ENCODE peak calls at places on chromosomes 6 and 20, in ten cellular contexts. R, T, W, N, C, Q, E, D, U and F are unnamed samples. For H3K4me1, the result is how much of the 10 kb centered on the place peaks cover.

GRCh38 chr20:24763386-24764026 is 185.6 kb upstream of the CST7 start:
- DNase-seq in R (no peak), T (peak), W (no peak), N (no peak), C (no peak), Q (no peak), E (no peak), D (peak), U (no peak), F (no peak)

GRCh38 chr20:39111359-39112195 is 149.4 kb downstream of the DHX35 start:
- DNase-seq in R (no peak), T (no peak), W (no peak), N (no peak), C (peak), Q (no peak), E (no peak), D (no peak), U (no peak), F (no peak)

GRCh38 chr20:49712918-49713778 is 530 bp downstream of the B4GALT5 start:
- DNase-seq in R (peak), T (peak), W (peak), N (peak), C (peak), Q (peak), E (no peak), D (peak), U (peak), F (no peak)

GRCh38 chr6:16925461-16925860 is 164.2 kb upstream of the ATXN1 start:
- DNase-seq in R (no peak), T (no peak), W (no peak), N (no peak), C (no peak), Q (no peak), E (no peak), D (no peak), U (no peak), F (no peak)

GRCh38 chr6:72589096-72589495 is 32.8 kb upstream of the KCNQ5 start:
- DNase-seq in R (no peak), T (no peak), W (no peak), N (no peak), C (no peak), Q (no peak), E (no peak), D (no peak), U (no peak), F (no peak)

GRCh38 chr20:39829713-39830112 is 859.3 kb downstream of the MAFB start:
- DNase-seq in R (no peak), T (no peak), W (no peak), N (no peak), C (no peak), Q (no peak), E (no peak), D (no peak), U (no peak), F (no peak)

GRCh38 chr6:107032051-107032450 is 4.1 kb downstream of the MTRES1 start:
- DNase-seq in R (no peak), T (no peak), W (no peak), N (no peak), C (no peak), Q (no peak), E (no peak), D (no peak), U (no peak), F (no peak)

GRCh38 chr20:420721-421574 is 12.8 kb downstream of the RBCK1 start:
- DNase-seq in R (peak), T (no peak), W (no peak), N (no peak), C (peak), Q (peak), E (no peak), D (peak), U (peak), F (no peak)

GRCh38 chr6:165574770-165575549 is 88.1 kb downstream of the PDE10A start:
- DNase-seq in R (no peak), T (no peak), W (no peak), N (no peak), C (no peak), Q (no peak), E (no peak), D (no peak), U (no peak), F (no peak)

GRCh38 chr6:8335896-8336295 is 99.4 kb downstream of the SLC35B3 start:
- DNase-seq in R (no peak), T (no peak), W (no peak), N (no peak), C (no peak), Q (no peak), E (no peak), D (no peak), U (no peak), F (no peak)

GRCh38 chr20:37797669-37798175 is 103.9 kb downstream of the CTNNBL1 start:
- DNase-seq in R (no peak), T (no peak), W (no peak), N (no peak), C (no peak), Q (no peak), E (no peak), D (no peak), U (no peak), F (no peak)

GRCh38 chr6:116159782-116160524 is 34.0 kb upstream of the COL10A1 start:
- DNase-seq in R (no peak), T (no peak), W (no peak), N (no peak), C (no peak), Q (no peak), E (no peak), D (no peak), U (no peak), F (no peak)

GRCh38 chr20:57664476-57664875 is 44.2 kb upstream of the ZBP1 start:
- DNase-seq in R (peak), T (peak), W (peak), N (peak), C (no peak), Q (no peak), E (no peak), D (no peak), U (no peak), F (no peak)

GRCh38 chr20:57663241-57663640 is 43.0 kb upstream of the ZBP1 start:
- DNase-seq in R (peak), T (peak), W (peak), N (peak), C (no peak), Q (no peak), E (no peak), D (no peak), U (no peak), F (no peak)

GRCh38 chr20:57664924-57665588 is 44.8 kb downstream of the PMEPA1 start:
- DNase-seq in R (no peak), T (no peak), W (peak), N (no peak), C (no peak), Q (no peak), E (no peak), D (no peak), U (no peak), F (no peak)

GRCh38 chr20:57662313-57663240 is 42.4 kb upstream of the ZBP1 start:
- DNase-seq in R (peak), T (peak), W (peak), N (peak), C (peak), Q (no peak), E (no peak), D (peak), U (no peak), F (no peak)

GRCh38 chr20:57663681-57664451 is 43.6 kb upstream of the ZBP1 start:
- DNase-seq in R (peak), T (peak), W (peak), N (peak), C (no peak), Q (no peak), E (no peak), D (no peak), U (no peak), F (no peak)
- TF ChIP-seq EP300 in R (no peak), T (no peak), W (no peak), N (no peak), C (no peak), Q (no peak), E (no peak), D (no peak), U (no peak), F (no peak)

DNA sequence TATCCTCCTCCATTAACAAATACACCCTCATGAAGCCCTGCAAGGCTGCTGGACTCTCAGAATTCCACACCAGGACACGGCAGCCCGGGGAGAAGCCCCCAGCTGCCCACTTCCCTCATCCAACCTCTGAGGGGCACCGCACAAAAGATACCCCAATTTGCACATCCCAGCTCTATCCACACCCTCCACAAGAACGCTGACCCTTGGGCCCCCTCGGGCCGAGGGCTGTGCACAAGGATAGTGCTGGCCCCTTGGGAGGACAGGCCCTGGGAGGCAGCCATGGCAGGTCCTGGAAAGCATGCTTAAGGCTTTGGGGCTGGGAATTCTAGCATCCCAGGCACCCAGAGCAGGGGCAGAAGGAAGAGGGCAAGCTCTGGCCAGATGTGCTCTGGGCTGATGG is 112.8 kb upstream of the PRND start:
- DNase-seq in R (no peak), T (no peak), W (no peak), N (no peak), C (no peak), Q (no peak), E (no peak), D (no peak), U (no peak), F (no peak)
- H3K4me1 ChIP-seq in R (under half), T (under half), W (under half), N (under half), C (under half), Q (under half), E (under half), D (under half), U (under half), F (under half)

DNA sequence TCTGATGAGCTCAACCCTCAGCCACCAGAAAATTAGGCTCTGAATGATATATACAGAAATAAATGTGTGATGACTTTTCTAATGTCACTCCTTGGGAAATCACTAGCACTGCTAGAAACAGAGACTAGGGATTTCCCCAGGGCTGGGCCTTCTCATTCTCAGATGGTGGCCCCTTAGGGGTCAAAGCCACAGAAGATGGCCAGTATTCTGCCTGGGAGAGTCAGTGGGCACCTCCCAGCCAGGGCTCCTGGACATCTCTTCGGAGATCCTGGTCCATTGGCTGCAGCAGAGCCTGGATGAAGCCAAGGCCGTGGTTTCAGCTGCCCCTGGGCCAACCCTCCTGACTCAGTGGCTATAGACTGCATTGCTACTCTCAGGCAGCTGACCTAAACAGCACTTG is 276.9 kb upstream of the SUPT3H start:
- DNase-seq in R (no peak), T (peak), W (no peak), N (no peak), C (no peak), Q (no peak), E (no peak), D (no peak), U (no peak), F (no peak)
- TF ChIP-seq EP300 in R (no peak), T (no peak), W (no peak), N (no peak), C (no peak), Q (no peak), E (no peak), D (no peak), U (no peak), F (no peak)

DNA sequence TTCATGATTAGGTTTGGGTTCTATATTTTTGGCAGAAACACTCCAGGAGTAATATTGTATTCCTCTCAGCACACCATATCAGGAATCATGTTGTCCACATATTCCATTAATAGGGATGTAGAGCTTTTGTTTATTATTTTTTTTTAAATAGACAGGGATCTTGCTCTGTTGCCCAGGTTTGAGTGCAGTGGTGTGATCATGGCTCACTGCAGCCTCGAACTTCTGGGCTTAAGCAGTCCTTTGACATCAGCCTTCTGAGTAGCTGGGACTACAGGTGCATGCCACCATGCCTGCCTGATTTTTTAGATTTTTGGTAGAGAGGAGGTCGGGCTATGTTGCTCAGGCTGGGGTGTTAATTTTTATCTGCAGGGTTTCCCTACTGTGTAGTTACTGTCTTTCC is 12.0 kb downstream of the SCAF8 start:
- DNase-seq in R (no peak), T (no peak), W (no peak), N (no peak), C (no peak), Q (no peak), E (no peak), D (no peak), U (no peak), F (no peak)
- H3K4me1 ChIP-seq in R (under half), T (under half), W (half or more), N (under half), C (under half), Q (under half), E (under half), D (under half), U (under half), F (under half)

GRCh38 chr6:29764422-29765196 is 41.4 kb downstream of the HLA-F start:
- DNase-seq in R (no peak), T (no peak), W (no peak), N (no peak), C (no peak), Q (no peak), E (no peak), D (no peak), U (no peak), F (no peak)
- TF ChIP-seq EP300 in R (no peak), T (no peak), W (no peak), N (no peak), C (no peak), Q (no peak), E (no peak), D (no peak), U (no peak), F (no peak)

DNA sequence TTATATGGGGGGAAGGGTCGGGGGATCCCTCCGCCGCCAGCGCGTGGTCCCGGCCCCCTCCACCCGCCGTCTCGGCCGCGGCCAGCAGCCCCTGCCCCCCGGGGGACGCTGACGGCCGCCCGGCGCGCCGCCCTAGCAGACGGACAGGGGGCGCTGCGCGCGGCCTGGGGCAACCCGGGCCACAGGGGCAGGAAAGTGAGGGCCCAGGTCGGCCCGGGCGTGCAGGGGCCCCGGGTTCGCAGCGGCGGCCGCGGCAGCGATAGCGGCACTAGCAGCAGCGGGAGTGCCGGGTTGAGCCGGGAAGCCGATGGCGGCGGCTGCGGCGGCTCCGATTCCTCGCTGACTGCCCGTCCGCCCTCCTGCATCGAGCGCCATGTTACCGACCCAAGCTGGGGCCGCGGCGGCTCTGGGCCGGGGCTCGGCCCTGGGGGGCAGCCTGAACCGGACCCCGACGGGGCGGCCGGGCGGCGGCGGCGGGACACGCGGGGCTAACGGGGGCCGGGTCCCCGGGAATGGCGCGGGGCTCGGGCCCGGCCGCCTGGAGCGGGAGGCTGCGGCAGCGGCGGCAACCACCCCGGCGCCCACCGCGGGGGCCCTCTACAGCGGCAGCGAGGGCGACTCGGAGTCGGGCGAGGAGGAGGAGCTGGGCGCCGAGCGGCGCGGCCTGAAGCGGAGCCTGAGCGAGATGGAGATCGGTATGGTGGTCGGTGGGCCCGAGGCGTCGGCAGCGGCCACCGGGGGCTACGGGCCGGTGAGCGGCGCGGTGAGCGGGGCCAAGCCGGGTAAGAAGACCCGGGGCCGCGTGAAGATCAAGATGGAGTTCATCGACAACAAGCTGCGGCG is 436 bp downstream of the SRF start:
- DNase-seq in R (peak), T (no peak), W (no peak), N (peak), C (peak), Q (no peak), E (no peak), D (no peak), U (peak), F (no peak)
- H3K4me1 ChIP-seq in R (under half), T (under half), W (under half), N (under half), C (under half), Q (under half), E (under half), D (under half), U (under half), F (under half)

GRCh38 chr6:108561742-108562502 is 1.2 kb downstream of the FOXO3 start:
- DNase-seq in R (peak), T (no peak), W (peak), N (peak), C (peak), Q (peak), E (peak), D (no peak), U (no peak), F (no peak)
- TF ChIP-seq EP300 in R (no peak), T (no peak), W (no peak), N (no peak), C (no peak), Q (no peak), E (no peak), D (no peak), U (no peak), F (peak)

GRCh38 chr6:154539593-154540269 is 29.2 kb upstream of the CNKSR3 start:
- DNase-seq in R (no peak), T (no peak), W (no peak), N (no peak), C (no peak), Q (no peak), E (no peak), D (no peak), U (no peak), F (no peak)
- H3K4me1 ChIP-seq in R (under half), T (under half), W (under half), N (under half), C (under half), Q (under half), E (under half), D (under half), U (under half), F (under half)

GRCh38 chr6:11824986-11825385 is 46.4 kb upstream of the ADTRP start:
- DNase-seq in R (no peak), T (no peak), W (no peak), N (no peak), C (no peak), Q (no peak), E (no peak), D (no peak), U (no peak), F (no peak)
- TF ChIP-seq EP300 in R (no peak), T (no peak), W (no peak), N (no peak), C (no peak), Q (no peak), E (no peak), D (no peak), U (no peak), F (no peak)